ENCODE peak calls at places on chromosomes 12 and 14, in seven cellular contexts. Q is left colon, N is C1 segment of cervical spinal cord, M is HT1080, Y is RWPE1, F is ELR, R is lower lobe of right lung. D is an unnamed sample.
A peak's percentile ranks its signal among the peaks of the same experiment; 100 is the strongest.

GRCh38 chr14:74754157-74754556 is 9.0 kb upstream of the YLPM1 start:
- DNase-seq in N (no peak), M (no peak), Q (no peak), Y (no peak), R (no peak), F (no peak), D (no peak)

GRCh38 chr12:81758421-81759214 is 532 bp downstream of the PPFIA2 start:
- DNase-seq in F (peak; percentile 0), Q (no peak), N (peak; percentile 73), M (peak; percentile 44), R (no peak), Y (no peak), D (no peak)

GRCh38 chr12:59891180-59891579 is 295.4 kb downstream of the SLC16A7 start:
- DNase-seq in M (no peak), Y (no peak), N (no peak), Q (no peak), F (no peak), R (no peak), D (no peak)

GRCh38 chr14:93936245-93936644 is 9.1 kb downstream of the FAM181A start:
- DNase-seq in M (no peak), N (no peak), Y (peak; percentile 38), Q (no peak), R (no peak), F (peak; percentile 63), D (no peak)

GRCh38 chr12:569803-570236 is 93.4 kb downstream of the NINJ2 start:
- DNase-seq in N (peak; percentile 59), M (peak; percentile 78), R (peak; percentile 91), F (peak; percentile 91), Q (peak; percentile 82), Y (peak; percentile 88), D (peak; percentile 67)

GRCh38 chr14:74019743-74020142 is 594 bp downstream of the BBOF1 start:
- DNase-seq in M (no peak), Q (no peak), N (no peak), R (no peak), F (peak; percentile 49), Y (no peak), D (no peak)

GRCh38 chr12:108855284-108856169 is 1.9 kb downstream of the SSH1 start:
- DNase-seq in Y (no peak), R (no peak), F (no peak), M (no peak), Q (no peak), N (no peak), D (no peak)

GRCh38 chr12:69655616-69656336 is 43.3 kb downstream of the BEST3 start:
- DNase-seq in R (no peak), N (no peak), F (peak; percentile 85), M (peak; percentile 40), Y (peak; percentile 72), Q (no peak), D (no peak)

GRCh38 chr12:130253866-130254265 is 83.8 kb upstream of the PIWIL1 start:
- DNase-seq in R (no peak), F (no peak), N (no peak), Y (no peak), M (no peak), Q (no peak), D (no peak)

GRCh38 chr12:67590122-67590795 is 58.3 kb upstream of the DYRK2 start:
- DNase-seq in Q (no peak), N (no peak), R (no peak), Y (no peak), F (no peak), M (no peak), D (no peak)

GRCh38 chr12:53064613-53065415 is 14.4 kb downstream of the SPRYD3 start:
- DNase-seq in Y (no peak), Q (peak; percentile 22), F (no peak), N (no peak), M (no peak), R (no peak), D (peak; percentile 25)

GRCh38 chr14:71202881-71203280 is 295.6 kb downstream of the PCNX1 start:
- DNase-seq in R (no peak), F (no peak), Y (no peak), M (no peak), Q (no peak), N (no peak), D (no peak)

GRCh38 chr12:2833327-2833726 is 1.5 kb downstream of the NRIP2 start:
- DNase-seq in N (no peak), Y (no peak), R (no peak), F (no peak), Q (no peak), M (no peak), D (no peak)

GRCh38 chr12:50018968-50019367 is 6.3 kb downstream of the RACGAP1 start:
- DNase-seq in F (no peak), R (no peak), Q (no peak), Y (no peak), M (no peak), N (no peak), D (no peak)

GRCh38 chr12:132356686-132357622 is 27.6 kb upstream of the GALNT9 start:
- DNase-seq in Q (peak; percentile 52), Y (peak; percentile 73), N (no peak), F (peak; percentile 73), M (peak; percentile 77), R (peak; percentile 51), D (no peak)

GRCh38 chr12:68508536-68509050 is 102.1 kb upstream of the RAP1B start:
- DNase-seq in R (no peak), Q (no peak), N (no peak), Y (no peak), F (no peak), M (no peak), D (no peak)

GRCh38 chr12:103144278-103144677 is 186.8 kb downstream of the ASCL1 start:
- DNase-seq in M (no peak), F (no peak), N (no peak), R (no peak), Q (no peak), Y (no peak), D (no peak)

GRCh38 chr12:59698599-59698998 is 102.8 kb downstream of the SLC16A7 start:
- DNase-seq in F (peak; percentile 76), M (no peak), R (no peak), N (no peak), Y (peak; percentile 40), Q (no peak), D (no peak)

GRCh38 chr14:68458840-68459469 is 333.9 kb downstream of the ZFP36L1 start:
- DNase-seq in Q (peak; percentile 59), M (peak; percentile 82), Y (peak; percentile 78), N (no peak), F (peak; percentile 75), R (no peak), D (peak; percentile 39)

GRCh38 chr12:132170094-132170636 is 25.9 kb downstream of the NOC4L start:
- DNase-seq in M (no peak), Y (peak; percentile 39), Q (no peak), N (no peak), F (peak; percentile 23), R (no peak), D (no peak)

GRCh38 chr12:461425-461824 is 1.7 kb downstream of the B4GALNT3 start:
- DNase-seq in M (no peak), N (no peak), F (no peak), R (no peak), Q (peak; percentile 69), Y (no peak), D (no peak)

GRCh38 chr12:80187660-80188090 is 88.3 kb downstream of the OTOGL start:
- DNase-seq in F (peak; percentile 66), Q (no peak), R (no peak), M (peak; percentile 79), N (no peak), Y (no peak), D (peak; percentile 51)

GRCh38 chr14:54175298-54175942 is 218.8 kb upstream of the BMP4 start:
- DNase-seq in Q (peak; percentile 34), R (no peak), N (peak; percentile 19), Y (peak; percentile 64), M (peak; percentile 71), F (peak; percentile 82), D (peak; percentile 15)

GRCh38 chr12:55652352-55652751 is 15.7 kb downstream of the OR10P1 start:
- DNase-seq in F (no peak), N (no peak), Q (no peak), Y (no peak), M (no peak), R (no peak), D (no peak)

GRCh38 chr12:2804390-2805145 is 7.9 kb upstream of the ITFG2 start:
- DNase-seq in F (peak; percentile 28), Q (no peak), N (peak; percentile 8), M (peak; percentile 23), R (no peak), Y (no peak), D (peak; percentile 32)

GRCh38 chr12:57101892-57102695 is 9.1 kb downstream of the STAT6 start:
- DNase-seq in M (peak; percentile 22), N (no peak), R (no peak), F (peak; percentile 60), Q (no peak), Y (no peak), D (no peak)

D was measured in gastrocnemius medialis.